ENCODE peak calls at places on chromosomes 2 and 18, in nine cellular contexts. R is PC-3; T is CD8-positive, alpha-beta T cell; W is IMR-90; A is HL-60; P is mammary epithelial cell; I is RWPE1; U is coronary artery; Z is Peyer's patch. N is an unnamed sample.

GRCh38 chr2:190121971-190122370 is 59.4 kb upstream of the MSTN start:
- DNase-seq in R (peak), T (no peak), W (peak), A (no peak), P (no peak), I (peak), U (no peak), Z (no peak), N (peak)

GRCh38 chr18:48238206-48238605 is 171.0 kb downstream of the ZBTB7C start:
- DNase-seq in R (peak), T (no peak), W (no peak), A (no peak), P (peak), I (no peak), U (no peak), Z (no peak), N (no peak)

GRCh38 chr18:31760695-31761094 is at the start of gene SLC25A52:
- DNase-seq in R (no peak), T (no peak), W (no peak), A (no peak), P (no peak), I (no peak), U (no peak), Z (no peak), N (peak)

GRCh38 chr2:238706163-238706562 is 141.7 kb upstream of the TWIST2 start:
- DNase-seq in R (no peak), T (no peak), W (no peak), A (no peak), P (no peak), I (no peak), U (peak), Z (no peak), N (no peak)

GRCh38 chr2:26011990-26012856 is 21.7 kb upstream of the RAB10 start:
- DNase-seq in R (peak), T (no peak), W (peak), A (no peak), P (peak), I (peak), U (no peak), Z (peak), N (peak)

GRCh38 chr2:234249873-234250272 is 199.4 kb downstream of the SPP2 start:
- DNase-seq in R (peak), T (no peak), W (peak), A (no peak), P (peak), I (peak), U (no peak), Z (no peak), N (no peak)

GRCh38 chr2:46632349-46632748 is 153.0 kb downstream of the TMEM247 start:
- DNase-seq in R (peak), T (no peak), W (peak), A (no peak), P (peak), I (peak), U (no peak), Z (no peak), N (peak)

GRCh38 chr2:86695053-86695691 is 24.9 kb upstream of the RMND5A start:
- DNase-seq in R (peak), T (no peak), W (peak), A (peak), P (peak), I (peak), U (no peak), Z (peak), N (no peak)

GRCh38 chr2:149393647-149394046 is 63.3 kb downstream of the LYPD6 start:
- DNase-seq in R (no peak), T (no peak), W (no peak), A (no peak), P (no peak), I (no peak), U (no peak), Z (no peak), N (no peak)

GRCh38 chr18:76679877-76680276 is 142.5 kb upstream of the ZNF236 start:
- DNase-seq in R (no peak), T (no peak), W (no peak), A (no peak), P (no peak), I (no peak), U (no peak), Z (no peak), N (no peak)

GRCh38 chr18:70127307-70127828 is 78.1 kb downstream of the RTTN start:
- DNase-seq in R (no peak), T (no peak), W (no peak), A (no peak), P (no peak), I (no peak), U (no peak), Z (no peak), N (no peak)

GRCh38 chr18:58213445-58213844 is 169.4 kb downstream of the NEDD4L start:
- DNase-seq in R (peak), T (no peak), W (peak), A (no peak), P (peak), I (no peak), U (no peak), Z (no peak), N (no peak)

GRCh38 chr2:137252934-137253333 is 487.6 kb downstream of the THSD7B start:
- DNase-seq in R (peak), T (no peak), W (no peak), A (no peak), P (peak), I (peak), U (no peak), Z (no peak), N (no peak)

GRCh38 chr18:79684283-79684631 is 4.7 kb downstream of the CTDP1 start:
- DNase-seq in R (no peak), T (no peak), W (no peak), A (no peak), P (no peak), I (no peak), U (no peak), Z (no peak), N (no peak)

GRCh38 chr2:23404426-23404825 is 19.4 kb downstream of the KLHL29 start:
- DNase-seq in R (peak), T (no peak), W (peak), A (peak), P (peak), I (peak), U (peak), Z (no peak), N (peak)

GRCh38 chr2:165901996-165902395 is 51.6 kb downstream of the TTC21B start:
- DNase-seq in R (no peak), T (no peak), W (no peak), A (no peak), P (no peak), I (no peak), U (no peak), Z (no peak), N (no peak)

GRCh38 chr18:48887905-48888531 is 62.7 kb downstream of the SMAD7 start:
- DNase-seq in R (no peak), T (no peak), W (no peak), A (no peak), P (no peak), I (no peak), U (peak), Z (peak), N (no peak)

GRCh38 chr2:233857511-233858118 is 3.3 kb upstream of the HJURP start:
- DNase-seq in R (peak), T (no peak), W (no peak), A (no peak), P (peak), I (no peak), U (no peak), Z (peak), N (peak)

GRCh38 chr2:116809074-116809473 is 1005.4 kb upstream of the DDX18 start:
- DNase-seq in R (peak), T (no peak), W (no peak), A (no peak), P (no peak), I (no peak), U (no peak), Z (no peak), N (no peak)

GRCh38 chr2:72040629-72041403 is 106.8 kb downstream of the CYP26B1 start:
- DNase-seq in R (peak), T (no peak), W (no peak), A (no peak), P (peak), I (peak), U (no peak), Z (no peak), N (no peak)

GRCh38 chr2:208175069-208175842 is 11.9 kb upstream of the CRYGA start:
- DNase-seq in R (peak), T (peak), W (peak), A (peak), P (peak), I (peak), U (no peak), Z (peak), N (peak)

GRCh38 chr2:175734679-175735078 is 267.4 kb downstream of the LNPK start:
- DNase-seq in R (no peak), T (no peak), W (no peak), A (no peak), P (no peak), I (no peak), U (no peak), Z (no peak), N (no peak)

GRCh38 chr2:98541906-98542305 is 66.4 kb downstream of the COA5 start:
- DNase-seq in R (no peak), T (no peak), W (no peak), A (peak), P (peak), I (no peak), U (no peak), Z (no peak), N (no peak)

GRCh38 chr2:216508229-216508628 is 9.6 kb downstream of the RPL37A start:
- DNase-seq in R (no peak), T (no peak), W (no peak), A (no peak), P (no peak), I (no peak), U (no peak), Z (no peak), N (no peak)

GRCh38 chr2:233845301-233846060 is 8.9 kb downstream of the HJURP start:
- DNase-seq in R (no peak), T (no peak), W (no peak), A (no peak), P (no peak), I (no peak), U (no peak), Z (no peak), N (no peak)

GRCh38 chr2:104033399-104033798 is 820.5 kb upstream of the POU3F3 start:
- DNase-seq in R (peak), T (no peak), W (no peak), A (no peak), P (no peak), I (peak), U (no peak), Z (no peak), N (no peak)
- TF ChIP-seq CTCF in R (peak), T (no peak), W (no peak), A (no peak), P (no peak), I (peak), U (no peak), Z (peak), N (no peak)

GRCh38 chr2:11743531-11743815 is 3.0 kb upstream of the LPIN1 start:
- DNase-seq in R (no peak), T (no peak), W (no peak), A (no peak), P (no peak), I (no peak), U (no peak), Z (no peak), N (no peak)
- H3K27ac ChIP-seq in R (peak), T (no peak), W (no peak), A (no peak), P (no peak), I (peak), U (no peak), Z (peak), N (peak)

GRCh38 chr18:5106730-5107129 is 90.3 kb downstream of the AKAIN1 start:
- DNase-seq in R (peak), T (no peak), W (no peak), A (no peak), P (no peak), I (no peak), U (no peak), Z (no peak), N (no peak)

GRCh38 chr18:5104246-5104645 is 92.8 kb downstream of the AKAIN1 start:
- DNase-seq in R (no peak), T (no peak), W (no peak), A (no peak), P (no peak), I (no peak), U (no peak), Z (no peak), N (no peak)

GRCh38 chr18:5107990-5108389 is 89.1 kb downstream of the AKAIN1 start:
- DNase-seq in R (peak), T (no peak), W (no peak), A (no peak), P (no peak), I (no peak), U (no peak), Z (no peak), N (peak)

GRCh38 chr18:5103693-5104092 is 93.4 kb downstream of the AKAIN1 start:
- DNase-seq in R (no peak), T (no peak), W (no peak), A (no peak), P (no peak), I (no peak), U (no peak), Z (no peak), N (no peak)

GRCh38 chr18:5103286-5103685 is 93.8 kb downstream of the AKAIN1 start:
- DNase-seq in R (no peak), T (no peak), W (no peak), A (no peak), P (no peak), I (no peak), U (no peak), Z (no peak), N (no peak)
- TF ChIP-seq CTCF in R (no peak), T (peak), W (no peak), A (no peak), P (no peak), I (no peak), U (no peak), Z (peak), N (no peak)

GRCh38 chr18:4751523-4751922 is 296.4 kb upstream of the DLGAP1 start:
- DNase-seq in R (no peak), T (no peak), W (no peak), A (no peak), P (no peak), I (no peak), U (no peak), Z (no peak), N (no peak)
- H3K27ac ChIP-seq in R (no peak), T (no peak), W (no peak), A (no peak), P (no peak), I (no peak), U (no peak), Z (no peak), N (no peak)

GRCh38 chr2:70566906-70567305 is 13.3 kb upstream of the TGFA start:
- DNase-seq in R (no peak), T (no peak), W (no peak), A (no peak), P (no peak), I (no peak), U (no peak), Z (no peak), N (no peak)
- TF ChIP-seq CTCF in R (no peak), T (no peak), W (no peak), A (no peak), P (no peak), I (no peak), U (no peak), Z (no peak), N (no peak)

GRCh38 chr2:28327963-28328922 is 64.4 kb upstream of the FOSL2 start:
- DNase-seq in R (no peak), T (no peak), W (peak), A (no peak), P (no peak), I (no peak), U (peak), Z (no peak), N (no peak)
- H3K27ac ChIP-seq in R (no peak), T (no peak), W (peak), A (no peak), P (no peak), I (peak), U (peak), Z (no peak), N (no peak)

DNA sequence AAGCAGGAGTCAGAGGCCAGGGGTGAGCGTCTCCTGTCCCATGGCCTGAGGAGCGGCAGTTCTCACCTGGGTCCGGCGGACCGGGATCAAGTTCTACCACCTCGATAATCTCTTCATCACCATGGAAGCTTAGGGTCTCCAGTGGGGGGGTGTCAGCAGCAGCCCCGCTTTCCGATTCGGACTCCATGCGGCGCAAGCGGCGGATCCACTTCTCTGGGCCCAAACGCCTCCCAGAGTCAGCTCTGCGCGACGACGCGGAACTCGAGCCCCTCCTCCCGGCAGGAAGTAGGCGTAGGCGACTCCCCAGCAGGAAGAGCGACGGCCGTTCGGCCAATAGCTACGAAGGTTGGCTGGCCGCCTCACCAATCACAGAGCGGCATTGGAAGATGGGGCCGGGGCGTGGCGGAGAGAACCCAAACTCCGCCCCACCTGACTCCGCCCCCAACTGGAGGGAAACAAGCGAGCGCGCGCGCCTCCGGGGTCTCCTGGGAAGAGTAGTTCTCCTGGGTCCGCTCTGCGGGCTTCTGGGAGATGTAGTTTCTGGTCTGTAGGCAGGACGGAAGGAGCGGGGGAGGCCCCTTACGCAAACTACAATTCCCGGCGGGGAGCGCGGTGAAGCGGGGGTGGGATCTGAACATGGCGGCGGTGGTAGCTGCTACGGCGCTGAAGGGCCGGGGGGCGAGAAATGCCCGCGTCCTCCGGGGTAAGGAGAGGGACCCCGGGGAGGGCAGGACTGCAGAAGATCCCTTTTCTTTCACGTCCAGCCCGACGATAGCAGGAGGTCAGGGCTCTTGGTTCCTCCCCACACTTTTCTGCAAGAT is at the start of the genes AAMP and PNKD:
- DNase-seq in R (peak), T (peak), W (peak), A (peak), P (peak), I (peak), U (peak), Z (peak), N (peak)
- TF ChIP-seq CTCF in R (peak), T (no peak), W (peak), A (no peak), P (peak), I (no peak), U (no peak), Z (peak), N (peak)

DNA sequence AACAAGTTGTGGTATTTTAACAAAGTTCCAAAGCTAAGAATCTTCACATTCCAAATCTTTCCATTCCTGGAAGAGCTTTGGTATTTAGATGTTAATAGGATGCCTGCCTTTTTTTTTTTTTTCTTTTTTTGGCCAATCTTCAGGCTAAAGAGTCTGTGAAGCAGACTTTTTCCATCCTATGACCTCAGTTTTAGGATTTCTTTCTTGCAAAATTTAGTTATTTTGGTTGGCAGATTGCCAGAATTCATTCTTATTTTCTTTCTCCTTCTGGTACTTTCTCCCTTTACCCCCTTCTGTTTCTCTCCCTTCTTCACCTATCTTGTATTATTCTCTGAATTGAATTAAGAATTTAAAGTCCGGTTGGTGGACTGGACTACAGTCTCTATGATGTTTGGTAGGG is 217.8 kb upstream of the REV1 start:
- DNase-seq in R (no peak), T (no peak), W (peak), A (no peak), P (no peak), I (no peak), U (no peak), Z (no peak), N (no peak)
- H3K27ac ChIP-seq in R (no peak), T (no peak), W (no peak), A (no peak), P (no peak), I (no peak), U (peak), Z (no peak), N (no peak)

GRCh38 chr2:151337643-151338042 is 19.7 kb upstream of the TNFAIP6 start:
- DNase-seq in R (peak), T (no peak), W (peak), A (peak), P (no peak), I (no peak), U (no peak), Z (no peak), N (no peak)
- TF ChIP-seq CTCF in R (no peak), T (no peak), W (no peak), A (no peak), P (no peak), I (no peak), U (no peak), Z (no peak), N (no peak)

N was measured in cardiac muscle cell.